ENCODE peak calls at places on chromosomes 6 and 20, in four cellular contexts. One of them, this sample, is unnamed.

GRCh38 chr20:43909211-43909610 is 5.4 kb upstream of the TOX2 start:
- DNase-seq in fibroblast of mammary gland: no peak
- DNase-seq in Peyer's patch: no peak
- DNase-seq in stomach: no peak
- DNase-seq in this sample: no peak

GRCh38 chr20:45967551-45968080 is 4.4 kb downstream of the ZNF335 start:
- DNase-seq in fibroblast of mammary gland: no peak
- DNase-seq in Peyer's patch: peak
- DNase-seq in stomach: no peak
- DNase-seq in this sample: no peak

GRCh38 chr6:16236648-16237199 is 1.7 kb upstream of the GMPR start:
- DNase-seq in fibroblast of mammary gland: peak
- DNase-seq in Peyer's patch: no peak
- DNase-seq in stomach: peak
- DNase-seq in this sample: peak

GRCh38 chr6:81950877-81951276 is 198.4 kb upstream of the TENT5A start:
- DNase-seq in fibroblast of mammary gland: peak
- DNase-seq in Peyer's patch: no peak
- DNase-seq in stomach: no peak
- DNase-seq in this sample: no peak

GRCh38 chr6:166540631-166541331 is 45.7 kb downstream of the RAMACL start:
- DNase-seq in fibroblast of mammary gland: peak
- DNase-seq in Peyer's patch: no peak
- DNase-seq in stomach: peak
- DNase-seq in this sample: no peak

GRCh38 chr6:138334000-138334399 is 43.7 kb upstream of the SMIM28 start:
- DNase-seq in fibroblast of mammary gland: no peak
- DNase-seq in Peyer's patch: no peak
- DNase-seq in stomach: no peak
- DNase-seq in this sample: no peak

GRCh38 chr6:136334853-136335252 is 45.2 kb upstream of the BCLAF1 start:
- DNase-seq in fibroblast of mammary gland: no peak
- DNase-seq in Peyer's patch: no peak
- DNase-seq in stomach: no peak
- DNase-seq in this sample: peak

GRCh38 chr20:61957961-61958715 is 107.5 kb downstream of the TAF4 start:
- DNase-seq in fibroblast of mammary gland: no peak
- DNase-seq in Peyer's patch: no peak
- DNase-seq in stomach: no peak
- DNase-seq in this sample: no peak

GRCh38 chr6:96899599-96899998 is 1.9 kb upstream of the NDUFAF4 start:
- DNase-seq in fibroblast of mammary gland: no peak
- DNase-seq in Peyer's patch: no peak
- DNase-seq in stomach: no peak
- DNase-seq in this sample: no peak

GRCh38 chr6:110534731-110535164 is 58.3 kb upstream of the SLC22A16 start:
- DNase-seq in fibroblast of mammary gland: peak
- DNase-seq in Peyer's patch: no peak
- DNase-seq in stomach: no peak
- DNase-seq in this sample: no peak

GRCh38 chr6:3384346-3385143 is 72.3 kb downstream of the SLC22A23 start:
- DNase-seq in fibroblast of mammary gland: no peak
- DNase-seq in Peyer's patch: no peak
- DNase-seq in stomach: no peak
- DNase-seq in this sample: no peak

GRCh38 chr6:159106627-159107241 is 61.9 kb upstream of the TAGAP start:
- DNase-seq in fibroblast of mammary gland: peak
- DNase-seq in Peyer's patch: no peak
- DNase-seq in stomach: peak
- DNase-seq in this sample: peak

GRCh38 chr20:59779656-59780380 is 153.6 kb downstream of the SYCP2 start:
- DNase-seq in fibroblast of mammary gland: no peak
- DNase-seq in Peyer's patch: no peak
- DNase-seq in stomach: peak
- DNase-seq in this sample: no peak

GRCh38 chr6:132130530-132131298 is 179.5 kb upstream of the CCN2 start:
- DNase-seq in fibroblast of mammary gland: peak
- DNase-seq in Peyer's patch: no peak
- DNase-seq in stomach: no peak
- DNase-seq in this sample: peak

GRCh38 chr6:116840091-116840490 is 11.2 kb upstream of the GPRC6A start:
- DNase-seq in fibroblast of mammary gland: peak
- DNase-seq in Peyer's patch: no peak
- DNase-seq in stomach: no peak
- DNase-seq in this sample: no peak

GRCh38 chr20:48398506-48399449 is 429.0 kb downstream of the PREX1 start:
- DNase-seq in fibroblast of mammary gland: peak
- DNase-seq in Peyer's patch: no peak
- DNase-seq in stomach: no peak
- DNase-seq in this sample: peak

GRCh38 chr6:139164001-139164400 is 29.1 kb downstream of the HECA start:
- DNase-seq in fibroblast of mammary gland: no peak
- DNase-seq in Peyer's patch: no peak
- DNase-seq in stomach: no peak
- DNase-seq in this sample: no peak

GRCh38 chr6:110688661-110689268 is 126.5 kb downstream of the CDK19 start:
- DNase-seq in fibroblast of mammary gland: no peak
- DNase-seq in Peyer's patch: no peak
- DNase-seq in stomach: peak
- DNase-seq in this sample: no peak

GRCh38 chr20:6559791-6560190 is 207.7 kb upstream of the BMP2 start:
- DNase-seq in fibroblast of mammary gland: no peak
- DNase-seq in Peyer's patch: no peak
- DNase-seq in stomach: no peak
- DNase-seq in this sample: no peak

GRCh38 chr6:112237644-112238043 is 16.7 kb downstream of the LAMA4 start:
- DNase-seq in fibroblast of mammary gland: peak
- DNase-seq in Peyer's patch: no peak
- DNase-seq in stomach: peak
- DNase-seq in this sample: peak

GRCh38 chr6:134345780-134346179 is 27.9 kb upstream of the SGK1 start:
- DNase-seq in fibroblast of mammary gland: peak
- DNase-seq in Peyer's patch: no peak
- DNase-seq in stomach: no peak
- DNase-seq in this sample: no peak

GRCh38 chr6:121339639-121340226 is 5.5 kb upstream of the TBC1D32 start:
- DNase-seq in fibroblast of mammary gland: no peak
- DNase-seq in Peyer's patch: no peak
- DNase-seq in stomach: no peak
- DNase-seq in this sample: no peak

GRCh38 chr6:67433124-67433523 is 1202.0 kb upstream of the ADGRB3 start:
- DNase-seq in fibroblast of mammary gland: peak
- DNase-seq in Peyer's patch: no peak
- DNase-seq in stomach: no peak
- DNase-seq in this sample: no peak

GRCh38 chr20:14583413-14583812 is 246.0 kb upstream of the FLRT3 start:
- DNase-seq in fibroblast of mammary gland: peak
- DNase-seq in Peyer's patch: no peak
- DNase-seq in stomach: no peak
- DNase-seq in this sample: peak

GRCh38 chr6:154653853-154654252 is 79.4 kb upstream of the SCAF8 start:
- DNase-seq in fibroblast of mammary gland: peak
- DNase-seq in Peyer's patch: no peak
- DNase-seq in stomach: no peak
- DNase-seq in this sample: no peak

GRCh38 chr6:169167581-169168301 is 85.9 kb downstream of the THBS2 start:
- DNase-seq in fibroblast of mammary gland: peak
- DNase-seq in Peyer's patch: no peak
- DNase-seq in stomach: peak
- DNase-seq in this sample: peak

DNA sequence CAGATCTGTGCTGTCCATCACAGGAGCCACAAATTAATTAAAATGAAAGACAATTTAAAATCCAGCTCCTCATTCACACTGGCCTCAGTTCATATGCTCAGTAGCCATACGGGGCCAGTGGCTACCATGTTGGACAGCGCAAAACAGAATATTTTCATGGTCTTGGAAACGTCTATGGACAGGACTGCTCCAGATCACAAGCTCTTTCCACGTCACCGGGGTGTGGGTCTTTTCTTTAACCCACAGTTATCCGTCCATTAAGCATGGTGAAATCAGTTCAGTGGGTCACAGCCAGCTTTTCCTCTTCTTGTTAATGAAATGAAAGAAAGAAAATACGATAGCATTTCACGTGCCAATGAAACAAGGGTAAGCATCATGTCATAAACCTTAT is 24.1 kb downstream of the GFOD1 start:
- DNase-seq in fibroblast of mammary gland: no peak
- DNase-seq in Peyer's patch: no peak
- DNase-seq in stomach: no peak
- DNase-seq in this sample: no peak
- H3K4me3 ChIP-seq in fibroblast of mammary gland: no peak
- H3K4me3 ChIP-seq in Peyer's patch: no peak
- H3K4me3 ChIP-seq in stomach: no peak
- H3K4me3 ChIP-seq in this sample: no peak

GRCh38 chr20:37228111-37228510 is 33.5 kb downstream of the GHRH start:
- DNase-seq in fibroblast of mammary gland: no peak
- DNase-seq in Peyer's patch: no peak
- DNase-seq in stomach: no peak
- DNase-seq in this sample: no peak

GRCh38 chr20:37229300-37229699 is 32.3 kb downstream of the GHRH start:
- DNase-seq in fibroblast of mammary gland: no peak
- DNase-seq in Peyer's patch: no peak
- DNase-seq in stomach: no peak
- DNase-seq in this sample: no peak

GRCh38 chr20:37226889-37227288 is 34.7 kb downstream of the GHRH start:
- DNase-seq in fibroblast of mammary gland: peak
- DNase-seq in Peyer's patch: no peak
- DNase-seq in stomach: peak
- DNase-seq in this sample: no peak

GRCh38 chr20:37230200-37230599 is 31.4 kb downstream of the GHRH start:
- DNase-seq in fibroblast of mammary gland: no peak
- DNase-seq in Peyer's patch: no peak
- DNase-seq in stomach: no peak
- DNase-seq in this sample: no peak

DNA sequence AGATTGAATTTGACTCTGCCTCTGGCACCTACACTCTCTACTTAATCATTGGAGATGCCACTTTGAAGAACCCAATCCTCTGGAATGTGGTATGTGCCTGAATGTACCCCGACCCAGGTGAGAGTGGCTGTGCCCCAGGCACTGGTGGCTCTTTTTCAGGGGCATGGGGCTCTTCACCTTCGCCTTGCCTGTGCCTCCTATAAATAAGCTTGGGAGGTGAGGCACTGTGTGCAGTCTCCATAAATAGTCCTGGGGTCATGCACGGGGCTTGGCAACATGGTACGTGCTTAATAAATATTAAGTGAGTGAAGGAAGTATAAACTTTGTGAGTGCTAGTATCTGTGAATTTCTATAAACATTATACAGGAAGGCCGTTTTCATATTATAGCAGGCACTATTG is 33.0 kb downstream of the GHRH start:
- DNase-seq in fibroblast of mammary gland: no peak
- DNase-seq in Peyer's patch: no peak
- DNase-seq in stomach: no peak
- DNase-seq in this sample: no peak
- H3K4me3 ChIP-seq in fibroblast of mammary gland: no peak
- H3K4me3 ChIP-seq in Peyer's patch: no peak
- H3K4me3 ChIP-seq in stomach: no peak
- H3K4me3 ChIP-seq in this sample: no peak

GRCh38 chr6:25834950-25835349 is 3.1 kb upstream of the SLC17A1 start:
- DNase-seq in fibroblast of mammary gland: no peak
- DNase-seq in Peyer's patch: no peak
- DNase-seq in stomach: no peak
- DNase-seq in this sample: no peak

GRCh38 chr6:25832670-25833069 is 818 bp upstream of the SLC17A1 start:
- DNase-seq in fibroblast of mammary gland: no peak
- DNase-seq in Peyer's patch: no peak
- DNase-seq in stomach: no peak
- DNase-seq in this sample: no peak

GRCh38 chr6:25832307-25832662 is 433 bp upstream of the SLC17A1 start:
- DNase-seq in fibroblast of mammary gland: no peak
- DNase-seq in Peyer's patch: no peak
- DNase-seq in stomach: no peak
- DNase-seq in this sample: no peak

GRCh38 chr6:25833136-25833535 is 1.3 kb upstream of the SLC17A1 start:
- DNase-seq in fibroblast of mammary gland: no peak
- DNase-seq in Peyer's patch: no peak
- DNase-seq in stomach: no peak
- DNase-seq in this sample: no peak

DNA sequence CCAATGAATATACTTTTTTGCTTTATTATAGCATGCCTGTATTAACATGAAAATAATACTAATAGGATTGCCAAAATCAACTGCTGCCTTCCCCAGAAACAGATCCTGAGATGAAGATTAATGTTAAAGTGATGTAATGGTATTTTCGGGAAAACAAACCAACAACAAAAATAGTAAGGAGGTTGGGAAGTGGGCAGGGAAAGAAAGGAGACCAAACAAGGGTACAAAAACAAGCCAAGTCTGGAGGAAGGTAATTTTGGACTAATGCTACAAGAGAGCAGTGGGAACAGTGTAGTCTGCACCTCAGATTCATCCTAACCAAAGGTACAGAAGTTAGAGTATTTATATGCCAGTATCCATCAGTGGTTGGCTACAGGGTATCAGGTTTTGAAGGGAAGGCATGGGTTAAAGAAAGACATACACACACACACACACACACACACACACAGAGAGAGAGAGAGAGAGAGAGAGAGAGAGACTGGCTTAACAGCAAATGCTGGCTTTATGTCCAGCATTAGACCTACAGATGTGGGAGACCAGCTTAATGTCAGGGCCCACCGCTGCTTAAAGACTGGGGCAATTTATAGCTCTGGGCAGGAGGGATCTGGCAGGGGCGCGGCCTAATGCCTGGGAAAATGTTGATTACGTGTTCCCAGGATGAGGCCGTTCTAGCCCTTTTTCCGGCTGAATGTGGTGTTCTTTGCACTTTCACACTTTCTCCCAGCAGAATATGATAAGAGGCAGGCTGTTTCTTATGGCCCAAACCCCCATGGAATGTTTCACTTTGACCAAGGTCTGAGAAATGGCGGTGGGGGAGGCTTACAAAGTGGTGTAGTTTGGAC is 3.8 kb upstream of the SLC17A1 start:
- DNase-seq in fibroblast of mammary gland: no peak
- DNase-seq in Peyer's patch: no peak
- DNase-seq in stomach: no peak
- DNase-seq in this sample: no peak
- H3K4me3 ChIP-seq in fibroblast of mammary gland: no peak
- H3K4me3 ChIP-seq in Peyer's patch: no peak
- H3K4me3 ChIP-seq in stomach: no peak
- H3K4me3 ChIP-seq in this sample: no peak

GRCh38 chr20:34403063-34403827 is 40.2 kb downstream of the ITCH start:
- DNase-seq in fibroblast of mammary gland: no peak
- DNase-seq in Peyer's patch: no peak
- DNase-seq in stomach: no peak
- DNase-seq in this sample: no peak
- H3K4me3 ChIP-seq in fibroblast of mammary gland: no peak
- H3K4me3 ChIP-seq in Peyer's patch: no peak
- H3K4me3 ChIP-seq in stomach: no peak
- H3K4me3 ChIP-seq in this sample: no peak

This sample was measured in SJCRH30.